ENCODE peak calls at places on chromosomes 7 and 10, in ten cellular contexts. K, S, Q, I, A, W, Z, N, M and C are unnamed samples.

GRCh38 chr10:72340510-72340895 is 14.2 kb downstream of the DNAJB12 start:
- DNase-seq in A (peak), M (peak), W (peak), K (no peak), Q (no peak), N (peak), I (peak), Z (no peak), S (peak), C (peak)

GRCh38 chr7:23598321-23598720 is 1.1 kb downstream of the CCDC126 start:
- DNase-seq in Q (no peak), M (no peak), W (no peak), K (no peak), Z (no peak), I (no peak), A (no peak), N (peak), S (no peak), C (no peak)

GRCh38 chr7:43725251-43725650 is 4.1 kb downstream of the COA1 start:
- DNase-seq in I (no peak), W (no peak), S (no peak), A (no peak), K (no peak), N (no peak), Q (no peak), Z (no peak), M (no peak), C (no peak)

GRCh38 chr10:70232155-70232858 is 922 bp downstream of the PPA1 start:
- DNase-seq in W (peak), S (no peak), N (peak), Z (no peak), I (no peak), M (peak), K (no peak), A (peak), Q (no peak), C (peak)

GRCh38 chr10:103192451-103193106 is 493 bp downstream of the NT5C2 start:
- DNase-seq in M (peak), W (peak), I (peak), Q (no peak), A (peak), Z (peak), N (peak), S (peak), K (peak), C (peak)

GRCh38 chr10:54057357-54057756 is 743.7 kb downstream of the PCDH15 start:
- DNase-seq in W (no peak), N (no peak), Q (no peak), S (no peak), A (no peak), M (no peak), Z (no peak), K (no peak), I (no peak), C (no peak)

GRCh38 chr7:130880668-130881067 is 146.7 kb upstream of the KLF14 start:
- DNase-seq in I (no peak), W (no peak), Q (no peak), S (no peak), M (no peak), A (no peak), Z (no peak), K (no peak), N (no peak), C (no peak)

GRCh38 chr10:8312861-8313260 is 258.4 kb downstream of the GATA3 start:
- DNase-seq in S (no peak), W (no peak), M (no peak), I (no peak), N (no peak), A (no peak), Q (no peak), Z (no peak), K (no peak), C (no peak)

GRCh38 chr7:4931932-4932331 is 27.1 kb downstream of the MMD2 start:
- DNase-seq in A (peak), S (no peak), M (no peak), W (peak), Q (no peak), Z (no peak), I (no peak), K (no peak), N (no peak), C (no peak)

GRCh38 chr10:33790506-33791283 is 456.2 kb upstream of the NRP1 start:
- DNase-seq in N (no peak), Q (no peak), A (no peak), S (no peak), W (no peak), I (no peak), M (no peak), Z (no peak), K (no peak), C (no peak)

GRCh38 chr10:7666253-7667023 is at the start of gene ITIH5:
- DNase-seq in I (no peak), M (no peak), N (no peak), Q (no peak), S (no peak), W (no peak), A (peak), K (no peak), Z (no peak), C (no peak)

GRCh38 chr7:16026253-16027020 is 340.0 kb upstream of the MEOX2 start:
- DNase-seq in I (no peak), K (peak), A (no peak), W (no peak), S (no peak), M (peak), Z (no peak), Q (no peak), N (no peak), C (no peak)